ENCODE peak calls at places on chromosome X, in nine cellular contexts. G is aorta, M is GM10248, E is T-helper 2 cell, U is SHP77, Q is epithelial cell of esophagus, P is AML-193, H is T-cell, V is tibial artery. C is an unnamed sample.

GRCh38 chrX:42783456-42783855 is 5.5 kb upstream of the PPP1R2C start:
- DNase-seq in G (no peak), M (no peak), E (no peak), U (no peak), Q (peak; percentile 0), P (no peak), H (no peak), V (no peak), C (no peak)

GRCh38 chrX:108299704-108300103 is 138.5 kb downstream of the COL4A6 start:
- DNase-seq in G (no peak), M (no peak), E (no peak), U (no peak), Q (no peak), P (no peak), H (no peak), V (no peak), C (no peak)

GRCh38 chrX:15674514-15674898 is 9.9 kb upstream of the CLTRN start:
- DNase-seq in G (peak; percentile 98), M (peak; percentile 88), E (peak; percentile 87), U (peak; percentile 86), Q (peak; percentile 90), P (peak; percentile 83), H (no peak), V (peak; percentile 95), C (peak; percentile 76)

GRCh38 chrX:17689971-17690409 is 47.3 kb upstream of the SCML1 start:
- DNase-seq in G (no peak), M (peak; percentile 26), E (peak; percentile 37), U (peak; percentile 76), Q (peak; percentile 61), P (peak; percentile 49), H (peak; percentile 4), V (peak; percentile 63), C (peak; percentile 15)

GRCh38 chrX:53133400-53133799 is 39.5 kb downstream of the KANTR start:
- DNase-seq in G (no peak), M (no peak), E (no peak), U (no peak), Q (peak; percentile 76), P (no peak), H (no peak), V (no peak), C (peak; percentile 27)

GRCh38 chrX:71671043-71671829 is 3.9 kb downstream of the LOC101059915 start:
- DNase-seq in G (no peak), M (no peak), E (no peak), U (no peak), Q (peak; percentile 61), P (no peak), H (peak; percentile 12), V (no peak), C (no peak)

GRCh38 chrX:134469481-134469880 is 9.5 kb downstream of the HPRT1 start:
- DNase-seq in G (no peak), M (no peak), E (no peak), U (no peak), Q (peak; percentile 58), P (peak; percentile 35), H (no peak), V (no peak), C (no peak)

GRCh38 chrX:8067754-8068469 is 103.2 kb downstream of the VCX2 start:
- DNase-seq in G (no peak), M (no peak), E (no peak), U (peak; percentile 51), Q (peak; percentile 87), P (no peak), H (no peak), V (no peak), C (peak; percentile 75)

GRCh38 chrX:108601276-108601675 is 135.1 kb downstream of the IRS4 start:
- DNase-seq in G (no peak), M (no peak), E (no peak), U (no peak), Q (no peak), P (no peak), H (no peak), V (no peak), C (no peak)

GRCh38 chrX:55120767-55121358 is 32.0 kb downstream of the PAGE2 start:
- DNase-seq in G (no peak), M (no peak), E (no peak), U (no peak), Q (no peak), P (no peak), H (no peak), V (no peak), C (no peak)

GRCh38 chrX:24415921-24416320 is 49.2 kb upstream of the PDK3 start:
- DNase-seq in G (no peak), M (no peak), E (no peak), U (no peak), Q (no peak), P (no peak), H (no peak), V (no peak), C (no peak)

GRCh38 chrX:104854188-104854587 is 288.2 kb downstream of the IL1RAPL2 start:
- DNase-seq in G (no peak), M (no peak), E (no peak), U (no peak), Q (peak; percentile 3), P (no peak), H (no peak), V (no peak), C (peak; percentile 0)

GRCh38 chrX:39268207-39268606 is 466.9 kb downstream of the MID1IP1 start:
- DNase-seq in G (no peak), M (no peak), E (no peak), U (no peak), Q (no peak), P (no peak), H (no peak), V (no peak), C (no peak)

GRCh38 chrX:111869639-111870034 is 6.3 kb upstream of the TRPC5OS start:
- DNase-seq in G (no peak), M (peak; percentile 8), E (peak; percentile 36), U (peak; percentile 0), Q (peak; percentile 53), P (peak; percentile 15), H (no peak), V (no peak), C (peak; percentile 5)

GRCh38 chrX:154019633-154020499 is at the start of gene IRAK1:
- DNase-seq in G (peak; percentile 74), M (peak; percentile 80), E (peak; percentile 56), U (peak; percentile 14), Q (peak; percentile 56), P (peak; percentile 30), H (peak; percentile 41), V (peak; percentile 79), C (peak; percentile 62)

GRCh38 chrX:41025926-41026325 is 59.3 kb upstream of the USP9X start:
- DNase-seq in G (no peak), M (no peak), E (no peak), U (no peak), Q (no peak), P (no peak), H (no peak), V (no peak), C (no peak)

GRCh38 chrX:129403974-129404669 is 119.2 kb downstream of the SMARCA1 start:
- DNase-seq in G (no peak), M (no peak), E (no peak), U (no peak), Q (no peak), P (no peak), H (no peak), V (no peak), C (no peak)

GRCh38 chrX:38513087-38513742 is 48.1 kb upstream of the TSPAN7 start:
- DNase-seq in G (no peak), M (no peak), E (no peak), U (peak; percentile 13), Q (peak; percentile 36), P (no peak), H (no peak), V (no peak), C (no peak)

GRCh38 chrX:16903274-16904019 is 33.3 kb upstream of the RBBP7 start:
- DNase-seq in G (no peak), M (peak; percentile 17), E (no peak), U (no peak), Q (no peak), P (peak; percentile 54), H (no peak), V (no peak), C (no peak)

GRCh38 chrX:9786839-9787635 is 808 bp downstream of the SHROOM2 start:
- DNase-seq in G (no peak), M (no peak), E (no peak), U (no peak), Q (peak; percentile 30), P (no peak), H (no peak), V (no peak), C (no peak)

GRCh38 chrX:140163376-140164159 is 198.2 kb upstream of the CXorf66 start:
- DNase-seq in G (no peak), M (no peak), E (no peak), U (no peak), Q (no peak), P (no peak), H (no peak), V (no peak), C (no peak)

GRCh38 chrX:47573334-47574095 is 8.7 kb upstream of the TIMP1 start:
- DNase-seq in G (peak; percentile 56), M (no peak), E (no peak), U (no peak), Q (peak; percentile 62), P (no peak), H (no peak), V (no peak), C (peak; percentile 55)

GRCh38 chrX:20354505-20354904 is 87.8 kb upstream of the RPS6KA3 start:
- DNase-seq in G (no peak), M (no peak), E (peak; percentile 40), U (no peak), Q (no peak), P (no peak), H (no peak), V (no peak), C (no peak)

GRCh38 chrX:31580726-31581125 is 508.9 kb upstream of the FTHL17 start:
- DNase-seq in G (no peak), M (no peak), E (peak; percentile 15), U (no peak), Q (peak; percentile 70), P (no peak), H (no peak), V (no peak), C (peak; percentile 29)

GRCh38 chrX:143027262-143027661 is 1.5 kb downstream of the SPANXN4 start:
- DNase-seq in G (no peak), M (no peak), E (no peak), U (no peak), Q (no peak), P (no peak), H (no peak), V (no peak), C (no peak)

GRCh38 chrX:153644356-153645125 is 2.5 kb upstream of the DUSP9 start:
- DNase-seq in G (peak; percentile 35), M (no peak), E (no peak), U (no peak), Q (no peak), P (no peak), H (no peak), V (no peak), C (no peak)

GRCh38 chrX:2694868-2695267 is 3.8 kb downstream of the CD99 start:
- DNase-seq in G (no peak), M (no peak), E (no peak), U (no peak), Q (no peak), P (no peak), H (no peak), V (no peak), C (no peak)

GRCh38 chrX:103722505-103722904 is 11.8 kb downstream of the TMEM31 start:
- DNase-seq in G (no peak), M (no peak), E (no peak), U (no peak), Q (peak; percentile 86), P (no peak), H (no peak), V (no peak), C (no peak)

GRCh38 chrX:83997781-83998180 is 136.8 kb downstream of the CYLC1 start:
- DNase-seq in G (no peak), M (no peak), E (no peak), U (no peak), Q (no peak), P (no peak), H (no peak), V (no peak), C (no peak)

C was measured in RWPE1.